ENCODE peak calls at places on chromosomes 3 and 15, in six cellular contexts. One of them, this sample, is unnamed.

GRCh38 chr3:197261164-197261509 is 37.3 kb downstream of the DLG1 start:
- DNase-seq in HCT116: no peak
- DNase-seq in esophagus squamous epithelium: no peak
- DNase-seq in fibroblast of lung: no peak
- DNase-seq in AG10803: no peak
- DNase-seq in stomach: no peak
- DNase-seq in this sample: no peak

GRCh38 chr15:35657679-35658201 is 111.8 kb upstream of the DPH6 start:
- DNase-seq in HCT116: no peak
- DNase-seq in esophagus squamous epithelium: no peak
- DNase-seq in fibroblast of lung: peak; percentile 89
- DNase-seq in AG10803: peak; percentile 57
- DNase-seq in stomach: no peak
- DNase-seq in this sample: peak; percentile 59

GRCh38 chr3:179488213-179488612 is 36.9 kb upstream of the GNB4 start:
- DNase-seq in HCT116: no peak
- DNase-seq in esophagus squamous epithelium: no peak
- DNase-seq in fibroblast of lung: no peak
- DNase-seq in AG10803: no peak
- DNase-seq in stomach: no peak
- DNase-seq in this sample: no peak

GRCh38 chr3:172938788-172939187 is 188.3 kb downstream of the ECT2 start:
- DNase-seq in HCT116: no peak
- DNase-seq in esophagus squamous epithelium: no peak
- DNase-seq in fibroblast of lung: peak; percentile 35
- DNase-seq in AG10803: no peak
- DNase-seq in stomach: no peak
- DNase-seq in this sample: no peak

GRCh38 chr3:20043398-20043797 is 3.2 kb downstream of the KAT2B start:
- DNase-seq in HCT116: no peak
- DNase-seq in esophagus squamous epithelium: peak; percentile 24
- DNase-seq in fibroblast of lung: peak; percentile 19
- DNase-seq in AG10803: peak; percentile 61
- DNase-seq in stomach: peak; percentile 93
- DNase-seq in this sample: peak; percentile 43

GRCh38 chr15:35757790-35758189 is 211.8 kb upstream of the DPH6 start:
- DNase-seq in HCT116: no peak
- DNase-seq in esophagus squamous epithelium: no peak
- DNase-seq in fibroblast of lung: no peak
- DNase-seq in AG10803: no peak
- DNase-seq in stomach: no peak
- DNase-seq in this sample: no peak

GRCh38 chr3:72265250-72265649 is 480.3 kb upstream of the PROK2 start:
- DNase-seq in HCT116: peak; percentile 21
- DNase-seq in esophagus squamous epithelium: no peak
- DNase-seq in fibroblast of lung: peak; percentile 14
- DNase-seq in AG10803: peak; percentile 47
- DNase-seq in stomach: no peak
- DNase-seq in this sample: peak; percentile 44

GRCh38 chr3:149609595-149609994 is 48.2 kb downstream of the WWTR1 start:
- DNase-seq in HCT116: no peak
- DNase-seq in esophagus squamous epithelium: no peak
- DNase-seq in fibroblast of lung: no peak
- DNase-seq in AG10803: no peak
- DNase-seq in stomach: no peak
- DNase-seq in this sample: peak; percentile 34

GRCh38 chr3:115823083-115823482 is 199.8 kb downstream of the GAP43 start:
- DNase-seq in HCT116: no peak
- DNase-seq in esophagus squamous epithelium: no peak
- DNase-seq in fibroblast of lung: no peak
- DNase-seq in AG10803: no peak
- DNase-seq in stomach: no peak
- DNase-seq in this sample: no peak

GRCh38 chr3:142180761-142181362 is 31.5 kb upstream of the TFDP2 start:
- DNase-seq in HCT116: peak; percentile 4
- DNase-seq in esophagus squamous epithelium: no peak
- DNase-seq in fibroblast of lung: peak; percentile 14
- DNase-seq in AG10803: peak; percentile 30
- DNase-seq in stomach: peak; percentile 34
- DNase-seq in this sample: peak; percentile 73

GRCh38 chr3:196496183-196496582 is 7.4 kb downstream of the RNF168 start:
- DNase-seq in HCT116: no peak
- DNase-seq in esophagus squamous epithelium: no peak
- DNase-seq in fibroblast of lung: no peak
- DNase-seq in AG10803: no peak
- DNase-seq in stomach: no peak
- DNase-seq in this sample: no peak

GRCh38 chr3:141894524-141895176 is 18.2 kb downstream of the ATP1B3 start:
- DNase-seq in HCT116: peak; percentile 12
- DNase-seq in esophagus squamous epithelium: no peak
- DNase-seq in fibroblast of lung: peak; percentile 75
- DNase-seq in AG10803: peak; percentile 89
- DNase-seq in stomach: no peak
- DNase-seq in this sample: peak; percentile 91

GRCh38 chr3:10393514-10393913 is 72.6 kb upstream of the SEC13 start:
- DNase-seq in HCT116: no peak
- DNase-seq in esophagus squamous epithelium: no peak
- DNase-seq in fibroblast of lung: no peak
- DNase-seq in AG10803: no peak
- DNase-seq in stomach: no peak
- DNase-seq in this sample: no peak

GRCh38 chr3:83218383-83219200 is 1457.1 kb upstream of the GBE1 start:
- DNase-seq in HCT116: no peak
- DNase-seq in esophagus squamous epithelium: no peak
- DNase-seq in fibroblast of lung: no peak
- DNase-seq in AG10803: no peak
- DNase-seq in stomach: no peak
- DNase-seq in this sample: no peak

GRCh38 chr3:12943124-12944021 is 102.0 kb upstream of the RPL32 start:
- DNase-seq in HCT116: no peak
- DNase-seq in esophagus squamous epithelium: no peak
- DNase-seq in fibroblast of lung: no peak
- DNase-seq in AG10803: no peak
- DNase-seq in stomach: peak; percentile 57
- DNase-seq in this sample: no peak

GRCh38 chr3:183824761-183825379 is 507 bp downstream of the MAP6D1 start:
- DNase-seq in HCT116: no peak
- DNase-seq in esophagus squamous epithelium: no peak
- DNase-seq in fibroblast of lung: peak; percentile 16
- DNase-seq in AG10803: no peak
- DNase-seq in stomach: no peak
- DNase-seq in this sample: no peak

GRCh38 chr15:91694131-91694828 is 159.2 kb upstream of the SLCO3A1 start:
- DNase-seq in HCT116: no peak
- DNase-seq in esophagus squamous epithelium: no peak
- DNase-seq in fibroblast of lung: peak; percentile 90
- DNase-seq in AG10803: peak; percentile 76
- DNase-seq in stomach: no peak
- DNase-seq in this sample: peak; percentile 77

GRCh38 chr15:33565099-33565498 is 254.3 kb downstream of the RYR3 start:
- DNase-seq in HCT116: no peak
- DNase-seq in esophagus squamous epithelium: no peak
- DNase-seq in fibroblast of lung: peak; percentile 58
- DNase-seq in AG10803: peak; percentile 26
- DNase-seq in stomach: no peak
- DNase-seq in this sample: peak; percentile 69

GRCh38 chr15:88326924-88327323 is 70.4 kb upstream of the NTRK3 start:
- DNase-seq in HCT116: no peak
- DNase-seq in esophagus squamous epithelium: no peak
- DNase-seq in fibroblast of lung: no peak
- DNase-seq in AG10803: no peak
- DNase-seq in stomach: no peak
- DNase-seq in this sample: no peak

GRCh38 chr3:154598166-154598565 is 168.2 kb upstream of the GPR149 start:
- DNase-seq in HCT116: no peak
- DNase-seq in esophagus squamous epithelium: no peak
- DNase-seq in fibroblast of lung: no peak
- DNase-seq in AG10803: no peak
- DNase-seq in stomach: no peak
- DNase-seq in this sample: no peak

GRCh38 chr3:165545059-165545458 is 292.2 kb downstream of the BCHE start:
- DNase-seq in HCT116: no peak
- DNase-seq in esophagus squamous epithelium: no peak
- DNase-seq in fibroblast of lung: no peak
- DNase-seq in AG10803: no peak
- DNase-seq in stomach: no peak
- DNase-seq in this sample: no peak

GRCh38 chr3:52866427-52866826 is 30.9 kb downstream of the STIMATE start:
- DNase-seq in HCT116: no peak
- DNase-seq in esophagus squamous epithelium: no peak
- DNase-seq in fibroblast of lung: no peak
- DNase-seq in AG10803: no peak
- DNase-seq in stomach: no peak
- DNase-seq in this sample: no peak

DNA sequence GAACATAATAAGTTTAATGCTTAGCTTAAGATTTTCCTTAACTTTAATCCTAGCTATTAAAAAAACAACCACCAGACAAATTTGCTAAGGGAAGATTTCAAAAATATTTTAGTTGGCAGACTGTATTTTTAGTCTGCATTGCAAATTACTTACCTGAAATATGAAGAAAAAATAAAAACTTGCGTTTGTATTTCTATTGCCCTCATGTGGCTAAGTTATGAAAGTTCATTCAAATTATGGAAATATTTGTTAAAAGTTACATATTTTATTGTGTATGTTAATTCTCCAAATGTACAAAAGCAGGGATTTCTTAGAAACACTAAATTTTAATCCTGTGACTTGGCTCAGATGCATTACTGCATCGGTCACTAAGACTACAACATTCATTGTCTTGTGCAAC is 15.0 kb downstream of the GTF2A2 start:
- DNase-seq in HCT116: no peak
- DNase-seq in esophagus squamous epithelium: no peak
- DNase-seq in fibroblast of lung: no peak
- DNase-seq in AG10803: no peak
- DNase-seq in stomach: no peak
- DNase-seq in this sample: peak; percentile 5
- TF ChIP-seq CTCF in HCT116: peak; percentile 5
- TF ChIP-seq CTCF in esophagus squamous epithelium: no peak
- TF ChIP-seq CTCF in fibroblast of lung: peak; percentile 13
- TF ChIP-seq CTCF in AG10803: peak; percentile 19
- TF ChIP-seq CTCF in stomach: no peak
- TF ChIP-seq CTCF in this sample: peak; percentile 26

GRCh38 chr3:128242818-128243601 is 89.7 kb downstream of the EEFSEC start:
- DNase-seq in HCT116: no peak
- DNase-seq in esophagus squamous epithelium: no peak
- DNase-seq in fibroblast of lung: no peak
- DNase-seq in AG10803: no peak
- DNase-seq in stomach: no peak
- DNase-seq in this sample: peak; percentile 68
- H3K4me3 ChIP-seq in HCT116: no peak overlapping the region
- H3K4me3 ChIP-seq in esophagus squamous epithelium: no peak overlapping the region
- H3K4me3 ChIP-seq in fibroblast of lung: no peak overlapping the region
- H3K4me3 ChIP-seq in AG10803: no peak overlapping the region
- H3K4me3 ChIP-seq in stomach: no peak overlapping the region
- H3K4me3 ChIP-seq in this sample: no peak overlapping the region

GRCh38 chr3:122200681-122201080 is 17.2 kb downstream of the CASR start:
- DNase-seq in HCT116: no peak
- DNase-seq in esophagus squamous epithelium: no peak
- DNase-seq in fibroblast of lung: no peak
- DNase-seq in AG10803: no peak
- DNase-seq in stomach: no peak
- DNase-seq in this sample: no peak

DNA sequence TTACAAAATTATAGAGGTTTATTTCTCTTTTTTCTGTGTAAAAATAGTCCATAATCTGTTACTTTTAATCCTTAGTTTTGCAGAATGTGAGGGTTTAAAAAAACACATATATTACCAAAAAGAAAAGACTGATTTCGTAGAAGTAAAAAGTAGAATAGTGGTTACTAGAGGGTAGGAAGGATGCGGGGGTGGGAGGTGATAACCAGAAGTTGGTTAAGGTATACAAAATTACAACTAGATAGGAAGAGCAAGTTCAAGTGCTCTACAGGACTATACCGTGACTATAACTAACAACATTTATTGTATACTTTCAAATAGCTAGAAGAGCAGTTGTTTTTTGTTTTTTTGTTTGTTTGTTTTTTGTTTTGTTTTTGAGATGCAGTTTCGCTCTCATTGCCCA is 16.1 kb downstream of the CASR start:
- DNase-seq in HCT116: no peak
- DNase-seq in esophagus squamous epithelium: no peak
- DNase-seq in fibroblast of lung: no peak
- DNase-seq in AG10803: no peak
- DNase-seq in stomach: no peak
- DNase-seq in this sample: no peak
- TF ChIP-seq CTCF in HCT116: no peak
- TF ChIP-seq CTCF in esophagus squamous epithelium: no peak
- TF ChIP-seq CTCF in fibroblast of lung: no peak
- TF ChIP-seq CTCF in AG10803: no peak
- TF ChIP-seq CTCF in stomach: no peak
- TF ChIP-seq CTCF in this sample: no peak

DNA sequence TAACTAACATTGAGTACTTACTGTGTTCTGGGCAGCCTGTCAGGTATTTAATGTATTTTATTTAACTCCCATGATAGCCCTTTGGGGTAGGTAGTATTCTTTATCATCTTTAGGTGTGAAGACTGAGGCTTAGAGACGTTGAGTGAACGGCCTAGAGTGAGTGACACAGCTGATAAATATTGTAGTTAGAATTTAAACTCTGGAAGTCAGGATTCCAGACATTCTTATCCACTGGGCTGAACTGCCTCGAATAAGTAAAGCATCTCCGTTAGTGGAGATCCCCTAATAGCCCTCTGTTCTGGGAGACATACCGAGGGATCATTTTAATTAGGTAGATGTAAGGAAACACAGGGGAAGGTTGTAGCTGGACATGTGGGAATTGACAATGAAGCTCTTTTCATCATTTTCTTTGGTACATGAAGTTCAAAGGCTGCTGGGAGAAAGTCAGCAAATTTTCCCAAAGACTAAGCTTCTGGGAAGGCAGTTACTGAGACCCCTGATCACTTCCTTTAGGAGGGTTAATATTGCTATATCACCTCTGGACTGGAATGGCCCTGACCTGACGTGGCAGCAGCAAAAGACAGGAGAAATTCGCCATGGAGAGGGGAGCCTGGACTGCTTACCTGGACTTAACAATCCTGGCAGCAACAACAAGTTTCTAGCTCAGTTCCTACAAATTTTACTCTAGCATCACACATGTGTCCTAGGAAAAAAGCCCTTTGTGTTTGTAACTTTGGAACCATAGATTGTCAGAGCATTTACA is 11.7 kb upstream of the PDCD6IP start:
- DNase-seq in HCT116: no peak
- DNase-seq in esophagus squamous epithelium: no peak
- DNase-seq in fibroblast of lung: peak; percentile 41
- DNase-seq in AG10803: no peak
- DNase-seq in stomach: no peak
- DNase-seq in this sample: no peak
- H3K4me3 ChIP-seq in HCT116: no peak overlapping the region
- H3K4me3 ChIP-seq in esophagus squamous epithelium: no peak overlapping the region
- H3K4me3 ChIP-seq in fibroblast of lung: peak overlapping the region; percentile 38
- H3K4me3 ChIP-seq in AG10803: peak overlapping the region; percentile 55
- H3K4me3 ChIP-seq in stomach: peak overlapping the region; percentile 34
- H3K4me3 ChIP-seq in this sample: peak overlapping the region; percentile 2

GRCh38 chr15:60539017-60539416 is 60.1 kb upstream of the ICE2 start:
- DNase-seq in HCT116: no peak
- DNase-seq in esophagus squamous epithelium: no peak
- DNase-seq in fibroblast of lung: no peak
- DNase-seq in AG10803: no peak
- DNase-seq in stomach: no peak
- DNase-seq in this sample: no peak
- TF ChIP-seq CTCF in HCT116: no peak
- TF ChIP-seq CTCF in esophagus squamous epithelium: no peak
- TF ChIP-seq CTCF in fibroblast of lung: no peak
- TF ChIP-seq CTCF in AG10803: no peak
- TF ChIP-seq CTCF in stomach: no peak
- TF ChIP-seq CTCF in this sample: no peak

This sample was measured in cardiac fibroblast.